ENCODE peak calls at places on chromosomes 5 and 9, in nine cellular contexts. One of them, this sample, is unnamed.

GRCh38 chr9:90855208-90856000 is 53.8 kb downstream of the SYK start:
- DNase-seq in choroid plexus epithelial cell: no peak
- DNase-seq in HL-60: no peak
- DNase-seq in chondrocyte: no peak
- DNase-seq in fibroblast of mammary gland: no peak
- DNase-seq in nephron progenitor cell: no peak
- DNase-seq in A549: no peak
- DNase-seq in bronchial epithelial cell: no peak
- DNase-seq in cardiac fibroblast: no peak
- DNase-seq in this sample: no peak

GRCh38 chr9:84375954-84376353 is 35.4 kb upstream of the SLC28A3 start:
- DNase-seq in choroid plexus epithelial cell: no peak
- DNase-seq in HL-60: no peak
- DNase-seq in chondrocyte: no peak
- DNase-seq in fibroblast of mammary gland: no peak
- DNase-seq in nephron progenitor cell: no peak
- DNase-seq in A549: no peak
- DNase-seq in bronchial epithelial cell: no peak
- DNase-seq in cardiac fibroblast: no peak
- DNase-seq in this sample: no peak

GRCh38 chr5:64746446-64746845 is 22.0 kb downstream of the SREK1IP1 start:
- DNase-seq in choroid plexus epithelial cell: no peak
- DNase-seq in HL-60: no peak
- DNase-seq in chondrocyte: no peak
- DNase-seq in fibroblast of mammary gland: peak
- DNase-seq in nephron progenitor cell: no peak
- DNase-seq in A549: no peak
- DNase-seq in bronchial epithelial cell: peak
- DNase-seq in cardiac fibroblast: peak
- DNase-seq in this sample: no peak

GRCh38 chr9:97384406-97385262 is 27.3 kb upstream of the TDRD7 start:
- DNase-seq in choroid plexus epithelial cell: no peak
- DNase-seq in HL-60: no peak
- DNase-seq in chondrocyte: no peak
- DNase-seq in fibroblast of mammary gland: no peak
- DNase-seq in nephron progenitor cell: no peak
- DNase-seq in A549: no peak
- DNase-seq in bronchial epithelial cell: no peak
- DNase-seq in cardiac fibroblast: no peak
- DNase-seq in this sample: no peak

GRCh38 chr5:43303242-43303641 is 10.0 kb downstream of the HMGCS1 start:
- DNase-seq in choroid plexus epithelial cell: no peak
- DNase-seq in HL-60: no peak
- DNase-seq in chondrocyte: no peak
- DNase-seq in fibroblast of mammary gland: no peak
- DNase-seq in nephron progenitor cell: no peak
- DNase-seq in A549: no peak
- DNase-seq in bronchial epithelial cell: no peak
- DNase-seq in cardiac fibroblast: no peak
- DNase-seq in this sample: no peak

GRCh38 chr9:123927625-123928308 is 2.2 kb downstream of the DENND1A start:
- DNase-seq in choroid plexus epithelial cell: peak
- DNase-seq in HL-60: peak
- DNase-seq in chondrocyte: no peak
- DNase-seq in fibroblast of mammary gland: peak
- DNase-seq in nephron progenitor cell: no peak
- DNase-seq in A549: no peak
- DNase-seq in bronchial epithelial cell: peak
- DNase-seq in cardiac fibroblast: peak
- DNase-seq in this sample: peak

GRCh38 chr5:149358294-149358651 is 427 bp downstream of the PCYOX1L start:
- DNase-seq in choroid plexus epithelial cell: peak
- DNase-seq in HL-60: peak
- DNase-seq in chondrocyte: no peak
- DNase-seq in fibroblast of mammary gland: no peak
- DNase-seq in nephron progenitor cell: no peak
- DNase-seq in A549: no peak
- DNase-seq in bronchial epithelial cell: no peak
- DNase-seq in cardiac fibroblast: no peak
- DNase-seq in this sample: no peak

GRCh38 chr5:76742586-76742985 is 26.7 kb downstream of the F2R start:
- DNase-seq in choroid plexus epithelial cell: peak
- DNase-seq in HL-60: no peak
- DNase-seq in chondrocyte: no peak
- DNase-seq in fibroblast of mammary gland: peak
- DNase-seq in nephron progenitor cell: no peak
- DNase-seq in A549: no peak
- DNase-seq in bronchial epithelial cell: peak
- DNase-seq in cardiac fibroblast: peak
- DNase-seq in this sample: no peak

GRCh38 chr5:82440041-82440440 is 161.9 kb upstream of the RPS23 start:
- DNase-seq in choroid plexus epithelial cell: peak
- DNase-seq in HL-60: no peak
- DNase-seq in chondrocyte: no peak
- DNase-seq in fibroblast of mammary gland: peak
- DNase-seq in nephron progenitor cell: no peak
- DNase-seq in A549: no peak
- DNase-seq in bronchial epithelial cell: no peak
- DNase-seq in cardiac fibroblast: no peak
- DNase-seq in this sample: no peak

GRCh38 chr9:101562966-101563365 is 29.3 kb downstream of the RNF20 start:
- DNase-seq in choroid plexus epithelial cell: peak
- DNase-seq in HL-60: no peak
- DNase-seq in chondrocyte: no peak
- DNase-seq in fibroblast of mammary gland: peak
- DNase-seq in nephron progenitor cell: no peak
- DNase-seq in A549: no peak
- DNase-seq in bronchial epithelial cell: no peak
- DNase-seq in cardiac fibroblast: no peak
- DNase-seq in this sample: no peak

GRCh38 chr5:17167171-17167891 is 50.1 kb upstream of the BASP1 start:
- DNase-seq in choroid plexus epithelial cell: peak
- DNase-seq in HL-60: no peak
- DNase-seq in chondrocyte: no peak
- DNase-seq in fibroblast of mammary gland: no peak
- DNase-seq in nephron progenitor cell: no peak
- DNase-seq in A549: no peak
- DNase-seq in bronchial epithelial cell: no peak
- DNase-seq in cardiac fibroblast: no peak
- DNase-seq in this sample: no peak

GRCh38 chr5:147098233-147098790 is 136.5 kb upstream of the STK32A start:
- DNase-seq in choroid plexus epithelial cell: peak
- DNase-seq in HL-60: no peak
- DNase-seq in chondrocyte: no peak
- DNase-seq in fibroblast of mammary gland: peak
- DNase-seq in nephron progenitor cell: peak
- DNase-seq in A549: peak
- DNase-seq in bronchial epithelial cell: peak
- DNase-seq in cardiac fibroblast: peak
- DNase-seq in this sample: peak

GRCh38 chr5:179432547-179432946 is 87.3 kb upstream of the ADAMTS2 start:
- DNase-seq in choroid plexus epithelial cell: no peak
- DNase-seq in HL-60: no peak
- DNase-seq in chondrocyte: peak
- DNase-seq in fibroblast of mammary gland: no peak
- DNase-seq in nephron progenitor cell: no peak
- DNase-seq in A549: no peak
- DNase-seq in bronchial epithelial cell: no peak
- DNase-seq in cardiac fibroblast: no peak
- DNase-seq in this sample: no peak

GRCh38 chr5:7927466-7928375 is 58.8 kb downstream of the MTRR start:
- DNase-seq in choroid plexus epithelial cell: peak
- DNase-seq in HL-60: no peak
- DNase-seq in chondrocyte: no peak
- DNase-seq in fibroblast of mammary gland: peak
- DNase-seq in nephron progenitor cell: peak
- DNase-seq in A549: peak
- DNase-seq in bronchial epithelial cell: peak
- DNase-seq in cardiac fibroblast: peak
- DNase-seq in this sample: peak

GRCh38 chr5:81397169-81397568 is 3.2 kb upstream of the ACOT12 start:
- DNase-seq in choroid plexus epithelial cell: peak
- DNase-seq in HL-60: no peak
- DNase-seq in chondrocyte: no peak
- DNase-seq in fibroblast of mammary gland: peak
- DNase-seq in nephron progenitor cell: no peak
- DNase-seq in A549: no peak
- DNase-seq in bronchial epithelial cell: no peak
- DNase-seq in cardiac fibroblast: peak
- DNase-seq in this sample: no peak

GRCh38 chr5:13957032-13957645 is 12.7 kb upstream of the DNAH5 start:
- DNase-seq in choroid plexus epithelial cell: peak
- DNase-seq in HL-60: no peak
- DNase-seq in chondrocyte: no peak
- DNase-seq in fibroblast of mammary gland: peak
- DNase-seq in nephron progenitor cell: peak
- DNase-seq in A549: peak
- DNase-seq in bronchial epithelial cell: peak
- DNase-seq in cardiac fibroblast: peak
- DNase-seq in this sample: peak

GRCh38 chr9:92686954-92687353 is 17.0 kb upstream of the IPPK start:
- DNase-seq in choroid plexus epithelial cell: peak
- DNase-seq in HL-60: no peak
- DNase-seq in chondrocyte: no peak
- DNase-seq in fibroblast of mammary gland: no peak
- DNase-seq in nephron progenitor cell: no peak
- DNase-seq in A549: no peak
- DNase-seq in bronchial epithelial cell: no peak
- DNase-seq in cardiac fibroblast: peak
- DNase-seq in this sample: no peak

GRCh38 chr5:1540166-1540565 is 16.4 kb upstream of the LPCAT1 start:
- DNase-seq in choroid plexus epithelial cell: no peak
- DNase-seq in HL-60: no peak
- DNase-seq in chondrocyte: peak
- DNase-seq in fibroblast of mammary gland: no peak
- DNase-seq in nephron progenitor cell: no peak
- DNase-seq in A549: no peak
- DNase-seq in bronchial epithelial cell: no peak
- DNase-seq in cardiac fibroblast: no peak
- DNase-seq in this sample: no peak
- TF ChIP-seq CTCF in choroid plexus epithelial cell: peak
- TF ChIP-seq CTCF in HL-60: no peak
- TF ChIP-seq CTCF in chondrocyte: peak
- TF ChIP-seq CTCF in fibroblast of mammary gland: no peak
- TF ChIP-seq CTCF in nephron progenitor cell: no peak
- TF ChIP-seq CTCF in A549: no peak
- TF ChIP-seq CTCF in bronchial epithelial cell: no peak
- TF ChIP-seq CTCF in cardiac fibroblast: no peak
- TF ChIP-seq CTCF in this sample: no peak

GRCh38 chr5:160188151-160188967 is 40.9 kb upstream of the FABP6 start:
- DNase-seq in choroid plexus epithelial cell: peak
- DNase-seq in HL-60: no peak
- DNase-seq in chondrocyte: no peak
- DNase-seq in fibroblast of mammary gland: peak
- DNase-seq in nephron progenitor cell: peak
- DNase-seq in A549: peak
- DNase-seq in bronchial epithelial cell: peak
- DNase-seq in cardiac fibroblast: peak
- DNase-seq in this sample: no peak
- TF ChIP-seq CTCF in choroid plexus epithelial cell: peak
- TF ChIP-seq CTCF in HL-60: no peak
- TF ChIP-seq CTCF in chondrocyte: peak
- TF ChIP-seq CTCF in fibroblast of mammary gland: no peak
- TF ChIP-seq CTCF in nephron progenitor cell: no peak
- TF ChIP-seq CTCF in A549: no peak
- TF ChIP-seq CTCF in bronchial epithelial cell: peak
- TF ChIP-seq CTCF in cardiac fibroblast: no peak
- TF ChIP-seq CTCF in this sample: no peak

DNA sequence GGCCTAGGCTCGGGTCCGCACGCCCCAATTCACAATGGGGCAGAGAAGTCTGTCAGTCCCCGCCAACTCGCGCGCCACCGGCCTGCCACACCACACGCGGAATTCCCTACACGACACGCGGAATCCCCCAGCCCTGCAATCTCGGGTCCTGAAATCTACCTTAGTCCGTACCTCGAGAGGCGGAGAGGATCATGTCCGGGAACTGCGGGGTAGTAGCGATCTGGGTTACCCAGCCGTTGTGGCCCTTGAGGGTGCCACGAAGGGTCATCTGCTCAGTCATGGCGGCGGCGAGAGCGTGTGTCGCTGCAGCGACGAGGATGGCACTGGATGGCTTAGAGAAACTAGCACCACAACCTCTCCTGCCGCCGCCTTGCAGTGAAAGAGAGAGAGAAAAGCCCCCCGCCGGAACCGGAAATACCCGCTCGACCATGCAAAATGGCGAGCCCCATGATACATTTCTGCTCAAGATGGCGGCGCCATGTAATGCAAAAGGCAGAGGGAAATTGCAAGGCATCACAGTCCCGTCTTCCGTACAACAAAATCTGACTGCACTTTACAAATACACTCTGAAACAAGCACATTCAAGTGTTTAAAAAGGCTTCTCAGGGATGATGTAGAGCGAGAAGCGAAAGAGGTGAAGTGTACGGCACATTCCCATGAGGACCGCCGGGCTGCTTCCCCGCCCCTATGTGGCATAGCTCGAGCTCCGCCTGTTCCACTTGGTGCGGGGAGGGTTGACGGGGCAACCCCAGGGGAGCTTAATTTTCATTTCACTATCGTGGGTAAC is at the start of gene RACK1:
- DNase-seq in choroid plexus epithelial cell: peak
- DNase-seq in HL-60: peak
- DNase-seq in chondrocyte: no peak
- DNase-seq in fibroblast of mammary gland: peak
- DNase-seq in nephron progenitor cell: peak
- DNase-seq in A549: peak
- DNase-seq in bronchial epithelial cell: peak
- DNase-seq in cardiac fibroblast: peak
- DNase-seq in this sample: peak
- TF ChIP-seq CTCF in choroid plexus epithelial cell: no peak
- TF ChIP-seq CTCF in HL-60: no peak
- TF ChIP-seq CTCF in chondrocyte: no peak
- TF ChIP-seq CTCF in fibroblast of mammary gland: no peak
- TF ChIP-seq CTCF in nephron progenitor cell: no peak
- TF ChIP-seq CTCF in A549: no peak
- TF ChIP-seq CTCF in bronchial epithelial cell: no peak
- TF ChIP-seq CTCF in cardiac fibroblast: no peak
- TF ChIP-seq CTCF in this sample: no peak

DNA sequence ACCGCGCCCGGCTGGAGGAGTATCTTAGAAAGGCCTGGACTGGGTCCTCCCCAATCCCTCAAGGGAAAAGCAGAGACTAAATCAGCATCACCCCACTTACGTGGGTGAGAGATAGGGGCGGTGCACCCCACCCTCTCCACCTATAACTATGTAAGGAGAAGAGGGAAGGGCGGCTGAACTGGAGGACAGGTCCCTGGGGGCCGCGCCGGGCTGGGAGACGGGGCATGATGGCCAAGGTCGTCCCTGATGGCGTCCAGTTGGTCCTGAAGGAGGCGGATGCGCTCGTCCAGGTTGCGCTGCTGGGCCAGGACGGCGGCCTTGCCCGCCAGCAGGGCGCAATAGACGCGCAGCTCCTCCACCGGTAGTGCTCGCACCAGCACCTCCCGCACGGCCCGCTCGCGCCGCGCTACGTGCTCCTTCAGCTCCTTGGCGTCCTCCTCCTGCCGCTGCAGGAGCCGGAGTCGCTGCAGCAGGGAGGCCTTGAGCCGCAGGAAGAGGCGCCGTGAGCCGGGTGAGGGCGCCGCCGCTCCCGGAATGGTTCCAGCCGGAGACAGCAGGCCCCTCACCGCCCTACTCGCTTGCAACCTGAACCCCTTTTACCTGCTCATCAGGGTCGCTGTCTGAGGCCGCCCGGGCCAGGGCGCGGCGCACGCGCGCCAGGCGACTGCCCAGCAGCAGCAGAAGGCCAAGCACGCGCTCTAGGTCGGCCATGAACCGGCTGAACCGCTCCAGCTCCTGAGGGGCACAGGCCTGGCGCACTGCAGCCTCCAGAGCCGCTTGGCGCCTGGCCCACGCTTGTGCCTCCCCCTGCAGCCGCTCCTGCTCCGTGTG is 7.6 kb downstream of the SHROOM1 start:
- DNase-seq in choroid plexus epithelial cell: peak
- DNase-seq in HL-60: no peak
- DNase-seq in chondrocyte: no peak
- DNase-seq in fibroblast of mammary gland: no peak
- DNase-seq in nephron progenitor cell: peak
- DNase-seq in A549: no peak
- DNase-seq in bronchial epithelial cell: peak
- DNase-seq in cardiac fibroblast: no peak
- DNase-seq in this sample: peak
- TF ChIP-seq CTCF in choroid plexus epithelial cell: peak
- TF ChIP-seq CTCF in HL-60: no peak
- TF ChIP-seq CTCF in chondrocyte: no peak
- TF ChIP-seq CTCF in fibroblast of mammary gland: no peak
- TF ChIP-seq CTCF in nephron progenitor cell: no peak
- TF ChIP-seq CTCF in A549: no peak
- TF ChIP-seq CTCF in bronchial epithelial cell: no peak
- TF ChIP-seq CTCF in cardiac fibroblast: no peak
- TF ChIP-seq CTCF in this sample: no peak

This sample was measured in GM20000.